ENCODE peak calls at places on chromosomes 11 and 22, in six cellular contexts. One of them, this sample, is unnamed.

GRCh38 chr11:93783767-93784151 is 323 bp upstream of the MED17 start:
- DNase-seq in prostate gland: no peak
- DNase-seq in A549: no peak
- DNase-seq in Peyer's patch: no peak
- DNase-seq in IMR-90: no peak
- DNase-seq in body of pancreas: no peak
- DNase-seq in this sample: no peak

GRCh38 chr11:78370406-78371172 is 47.0 kb downstream of the GAB2 start:
- DNase-seq in body of pancreas: no peak
- DNase-seq in A549: no peak
- DNase-seq in Peyer's patch: no peak
- DNase-seq in IMR-90: peak
- DNase-seq in prostate gland: no peak
- DNase-seq in this sample: no peak

GRCh38 chr11:102882389-102883024 is 7.7 kb upstream of the MMP12 start:
- DNase-seq in A549: no peak
- DNase-seq in IMR-90: peak
- DNase-seq in body of pancreas: no peak
- DNase-seq in prostate gland: no peak
- DNase-seq in Peyer's patch: no peak
- DNase-seq in this sample: no peak

GRCh38 chr11:27200779-27201453 is 160.3 kb downstream of the BBOX1 start:
- DNase-seq in A549: no peak
- DNase-seq in IMR-90: no peak
- DNase-seq in prostate gland: no peak
- DNase-seq in Peyer's patch: no peak
- DNase-seq in body of pancreas: no peak
- DNase-seq in this sample: no peak

GRCh38 chr11:85724750-85725465 is 38.9 kb upstream of the CCDC89 start:
- DNase-seq in Peyer's patch: no peak
- DNase-seq in body of pancreas: no peak
- DNase-seq in A549: no peak
- DNase-seq in IMR-90: no peak
- DNase-seq in prostate gland: no peak
- DNase-seq in this sample: no peak

GRCh38 chr11:86160546-86161149 is 83.9 kb upstream of the EED start:
- DNase-seq in Peyer's patch: no peak
- DNase-seq in A549: peak
- DNase-seq in body of pancreas: no peak
- DNase-seq in prostate gland: no peak
- DNase-seq in IMR-90: peak
- DNase-seq in this sample: no peak

GRCh38 chr11:19895776-19896175 is 183.1 kb downstream of the NAV2 start:
- DNase-seq in prostate gland: no peak
- DNase-seq in body of pancreas: no peak
- DNase-seq in A549: no peak
- DNase-seq in IMR-90: no peak
- DNase-seq in Peyer's patch: no peak
- DNase-seq in this sample: no peak

GRCh38 chr11:9017773-9018172 is 14.0 kb upstream of the NRIP3 start:
- DNase-seq in prostate gland: no peak
- DNase-seq in body of pancreas: peak
- DNase-seq in Peyer's patch: peak
- DNase-seq in A549: no peak
- DNase-seq in IMR-90: peak
- DNase-seq in this sample: peak

GRCh38 chr22:40534379-40535188 is 101.9 kb downstream of the MRTFA start:
- DNase-seq in prostate gland: no peak
- DNase-seq in Peyer's patch: no peak
- DNase-seq in body of pancreas: no peak
- DNase-seq in IMR-90: peak
- DNase-seq in A549: no peak
- DNase-seq in this sample: no peak

GRCh38 chr22:45429921-45430775 is 16.7 kb downstream of the RIBC2 start:
- DNase-seq in IMR-90: no peak
- DNase-seq in Peyer's patch: peak
- DNase-seq in prostate gland: no peak
- DNase-seq in body of pancreas: no peak
- DNase-seq in A549: no peak
- DNase-seq in this sample: peak

GRCh38 chr11:12606597-12606996 is 67.6 kb upstream of the TEAD1 start:
- DNase-seq in A549: no peak
- DNase-seq in Peyer's patch: no peak
- DNase-seq in body of pancreas: no peak
- DNase-seq in IMR-90: peak
- DNase-seq in prostate gland: no peak
- DNase-seq in this sample: no peak

GRCh38 chr11:12182650-12183511 is 72.5 kb downstream of the MICAL2 start:
- DNase-seq in body of pancreas: peak
- DNase-seq in A549: peak
- DNase-seq in Peyer's patch: no peak
- DNase-seq in prostate gland: no peak
- DNase-seq in IMR-90: peak
- DNase-seq in this sample: no peak

GRCh38 chr11:74015919-74016684 is 7.2 kb upstream of the UCP3 start:
- DNase-seq in body of pancreas: no peak
- DNase-seq in A549: no peak
- DNase-seq in Peyer's patch: no peak
- DNase-seq in IMR-90: no peak
- DNase-seq in prostate gland: no peak
- DNase-seq in this sample: no peak

GRCh38 chr11:16114451-16114850 is 241.9 kb downstream of the SOX6 start:
- DNase-seq in body of pancreas: no peak
- DNase-seq in A549: no peak
- DNase-seq in IMR-90: no peak
- DNase-seq in Peyer's patch: no peak
- DNase-seq in prostate gland: no peak
- DNase-seq in this sample: no peak

GRCh38 chr11:73288873-73289707 is 17.0 kb downstream of the P2RY6 start:
- DNase-seq in A549: peak
- DNase-seq in Peyer's patch: peak
- DNase-seq in body of pancreas: peak
- DNase-seq in IMR-90: peak
- DNase-seq in prostate gland: peak
- DNase-seq in this sample: no peak

GRCh38 chr22:27387561-27387960 is 414.0 kb downstream of the MN1 start:
- DNase-seq in A549: no peak
- DNase-seq in Peyer's patch: no peak
- DNase-seq in body of pancreas: no peak
- DNase-seq in prostate gland: no peak
- DNase-seq in IMR-90: no peak
- DNase-seq in this sample: no peak

GRCh38 chr11:75491465-75491864 is 34.3 kb downstream of the GDPD5 start:
- DNase-seq in Peyer's patch: no peak
- DNase-seq in body of pancreas: no peak
- DNase-seq in IMR-90: no peak
- DNase-seq in A549: no peak
- DNase-seq in prostate gland: no peak
- DNase-seq in this sample: no peak

GRCh38 chr11:2793781-2794418 is 91.7 kb downstream of the CDKN1C start:
- DNase-seq in IMR-90: no peak
- DNase-seq in body of pancreas: no peak
- DNase-seq in A549: no peak
- DNase-seq in prostate gland: no peak
- DNase-seq in Peyer's patch: peak
- DNase-seq in this sample: peak

GRCh38 chr11:130599073-130599654 is 150.7 kb downstream of the ADAMTS15 start:
- DNase-seq in A549: no peak
- DNase-seq in Peyer's patch: peak
- DNase-seq in body of pancreas: peak
- DNase-seq in IMR-90: peak
- DNase-seq in prostate gland: no peak
- DNase-seq in this sample: no peak

GRCh38 chr11:14611939-14612338 is 31.7 kb upstream of the PDE3B start:
- DNase-seq in body of pancreas: no peak
- DNase-seq in IMR-90: no peak
- DNase-seq in Peyer's patch: no peak
- DNase-seq in prostate gland: no peak
- DNase-seq in A549: no peak
- DNase-seq in this sample: no peak

GRCh38 chr22:37176464-37177061 is 11.5 kb downstream of the C1QTNF6 start:
- DNase-seq in Peyer's patch: peak
- DNase-seq in IMR-90: peak
- DNase-seq in body of pancreas: no peak
- DNase-seq in prostate gland: peak
- DNase-seq in A549: no peak
- DNase-seq in this sample: peak

GRCh38 chr11:69443138-69443967 is 38.1 kb upstream of the LINC01488 start:
- DNase-seq in prostate gland: peak
- DNase-seq in body of pancreas: peak
- DNase-seq in IMR-90: peak
- DNase-seq in Peyer's patch: peak
- DNase-seq in A549: peak
- DNase-seq in this sample: peak
- TF ChIP-seq POLR2A in prostate gland: peak
- TF ChIP-seq POLR2A in body of pancreas: peak
- TF ChIP-seq POLR2A in IMR-90: peak
- TF ChIP-seq POLR2A in Peyer's patch: peak
- TF ChIP-seq POLR2A in A549: peak
- TF ChIP-seq POLR2A in this sample: no peak

DNA sequence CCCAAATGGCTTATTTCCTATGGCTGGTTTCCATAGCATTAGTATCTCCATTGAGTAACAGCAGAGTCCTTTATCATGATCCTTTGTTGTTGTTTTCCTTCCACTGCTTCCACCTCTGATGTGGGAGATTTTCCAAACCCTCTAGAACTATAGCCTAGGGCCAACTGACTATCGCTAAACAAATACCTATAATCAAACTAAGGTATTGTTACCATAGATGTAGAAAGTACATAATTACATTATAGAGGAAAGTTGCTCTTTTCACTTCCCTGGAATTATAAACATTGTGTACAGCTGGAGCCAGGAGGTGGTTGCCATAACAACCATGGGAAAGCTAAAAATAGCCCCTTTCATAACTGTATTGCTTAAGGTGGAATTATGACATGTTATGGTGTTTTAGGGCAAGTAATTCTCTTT is 47.0 kb upstream of the ALKBH3 start:
- DNase-seq in body of pancreas: peak
- DNase-seq in prostate gland: no peak
- DNase-seq in A549: peak
- DNase-seq in Peyer's patch: no peak
- DNase-seq in IMR-90: peak
- DNase-seq in this sample: no peak
- H3K27ac ChIP-seq in body of pancreas: peak
- H3K27ac ChIP-seq in prostate gland: no peak
- H3K27ac ChIP-seq in A549: no peak
- H3K27ac ChIP-seq in Peyer's patch: no peak
- H3K27ac ChIP-seq in IMR-90: no peak
- H3K27ac ChIP-seq in this sample: no peak

DNA sequence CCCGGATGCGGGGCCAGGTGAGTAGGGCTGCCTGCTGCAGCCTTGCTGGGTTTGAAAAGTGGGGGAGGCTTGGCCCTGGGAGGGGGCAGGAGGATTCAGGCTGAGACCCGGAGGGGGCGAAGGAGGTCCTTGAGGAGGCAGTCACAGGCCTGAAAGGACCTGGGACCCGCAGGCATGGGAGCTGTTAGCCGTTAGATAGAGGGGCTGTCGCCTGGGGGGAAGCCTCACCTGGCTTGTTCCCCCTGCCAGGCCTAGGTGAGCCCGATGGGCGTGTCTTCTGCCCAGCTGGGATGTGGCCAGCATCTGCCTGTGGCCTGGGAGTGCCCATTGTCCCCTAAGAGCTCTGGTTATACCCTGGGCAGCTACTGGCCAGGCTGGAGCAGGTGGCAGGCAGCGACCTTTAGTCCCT is 1.8 kb upstream of the DUSP8 start:
- DNase-seq in Peyer's patch: peak
- DNase-seq in prostate gland: peak
- DNase-seq in IMR-90: no peak
- DNase-seq in A549: peak
- DNase-seq in body of pancreas: peak
- DNase-seq in this sample: no peak
- TF ChIP-seq POLR2A in Peyer's patch: peak
- TF ChIP-seq POLR2A in prostate gland: no peak
- TF ChIP-seq POLR2A in IMR-90: no peak
- TF ChIP-seq POLR2A in A549: no peak
- TF ChIP-seq POLR2A in body of pancreas: peak
- TF ChIP-seq POLR2A in this sample: no peak

GRCh38 chr11:104964247-104964646 is 4.1 kb downstream of the CASP4 start:
- DNase-seq in Peyer's patch: no peak
- DNase-seq in prostate gland: no peak
- DNase-seq in A549: no peak
- DNase-seq in body of pancreas: no peak
- DNase-seq in IMR-90: no peak
- DNase-seq in this sample: no peak
- H3K27ac ChIP-seq in Peyer's patch: no peak
- H3K27ac ChIP-seq in prostate gland: no peak
- H3K27ac ChIP-seq in A549: no peak
- H3K27ac ChIP-seq in body of pancreas: no peak
- H3K27ac ChIP-seq in IMR-90: no peak
- H3K27ac ChIP-seq in this sample: no peak

DNA sequence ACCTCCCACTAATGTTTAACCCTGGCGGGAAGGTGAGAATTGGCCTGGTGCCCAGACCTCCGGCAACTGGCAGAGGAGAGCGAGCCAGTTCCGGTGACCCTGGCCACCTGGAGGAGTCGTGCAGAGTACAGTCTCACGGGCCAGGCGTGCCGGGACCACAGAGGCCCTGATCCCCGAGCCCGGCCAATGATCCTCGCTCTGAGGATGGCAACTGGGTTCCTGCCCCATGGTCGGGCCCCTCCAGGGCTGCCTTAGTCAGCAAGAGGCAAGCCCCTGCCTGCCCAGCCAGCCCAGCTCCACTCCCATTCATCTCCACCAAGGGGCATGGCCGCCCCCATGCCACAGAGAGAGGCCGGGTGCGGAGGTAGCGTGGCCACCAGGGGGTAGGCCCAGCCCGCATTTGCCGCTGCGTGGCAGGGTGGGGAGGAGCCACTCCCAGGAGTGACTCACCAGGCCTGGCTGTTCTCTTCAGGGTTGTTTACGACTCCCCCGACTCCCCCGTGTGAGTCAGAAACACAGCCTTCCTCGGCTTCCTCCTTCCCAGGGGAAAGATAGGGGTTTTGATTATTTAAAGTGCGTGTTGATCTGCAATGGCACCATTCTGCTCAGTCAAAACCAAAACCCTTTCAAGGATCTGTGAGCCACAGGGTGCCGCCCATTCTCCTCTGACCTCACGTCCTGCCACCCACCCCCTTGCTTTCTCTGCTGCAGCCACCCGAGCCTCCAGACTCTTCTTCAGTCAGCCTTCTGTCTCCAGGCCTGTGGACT is at the start of gene SLC25A45:
- DNase-seq in Peyer's patch: peak
- DNase-seq in IMR-90: peak
- DNase-seq in body of pancreas: peak
- DNase-seq in prostate gland: peak
- DNase-seq in A549: peak
- DNase-seq in this sample: peak
- TF ChIP-seq POLR2A in Peyer's patch: peak
- TF ChIP-seq POLR2A in IMR-90: peak
- TF ChIP-seq POLR2A in body of pancreas: peak
- TF ChIP-seq POLR2A in prostate gland: peak
- TF ChIP-seq POLR2A in A549: no peak
- TF ChIP-seq POLR2A in this sample: peak

This sample was measured in suprapubic skin.